ENCODE peak calls at places on chromosomes 12 and 14, in seven cellular contexts. One of them, this sample, is unnamed.

GRCh38 chr14:53432378-53432802 is 279.3 kb upstream of the DDHD1 start:
- DNase-seq in HFFc6: peak
- DNase-seq in GM12878: no peak
- DNase-seq in choroid plexus epithelial cell: peak
- DNase-seq in IMR-90: peak
- DNase-seq in progenitor cell of endocrine pancreas: no peak
- DNase-seq in H9: peak
- DNase-seq in this sample: peak

GRCh38 chr12:55703976-55704761 is 3.5 kb downstream of the ITGA7 start:
- DNase-seq in HFFc6: no peak
- DNase-seq in GM12878: no peak
- DNase-seq in choroid plexus epithelial cell: no peak
- DNase-seq in IMR-90: peak
- DNase-seq in progenitor cell of endocrine pancreas: no peak
- DNase-seq in H9: no peak
- DNase-seq in this sample: no peak

GRCh38 chr12:122345042-122345441 is 77.4 kb downstream of the CLIP1 start:
- DNase-seq in HFFc6: no peak
- DNase-seq in GM12878: no peak
- DNase-seq in choroid plexus epithelial cell: no peak
- DNase-seq in IMR-90: no peak
- DNase-seq in progenitor cell of endocrine pancreas: no peak
- DNase-seq in H9: no peak
- DNase-seq in this sample: no peak

GRCh38 chr12:101697930-101698781 is 716 bp downstream of the CHPT1 start:
- DNase-seq in HFFc6: no peak
- DNase-seq in GM12878: no peak
- DNase-seq in choroid plexus epithelial cell: peak
- DNase-seq in IMR-90: peak
- DNase-seq in progenitor cell of endocrine pancreas: no peak
- DNase-seq in H9: peak
- DNase-seq in this sample: peak

GRCh38 chr14:21095430-21096205 is 2.8 kb downstream of the ZNF219 start:
- DNase-seq in HFFc6: peak
- DNase-seq in GM12878: no peak
- DNase-seq in choroid plexus epithelial cell: peak
- DNase-seq in IMR-90: peak
- DNase-seq in progenitor cell of endocrine pancreas: no peak
- DNase-seq in H9: peak
- DNase-seq in this sample: no peak

GRCh38 chr14:104318558-104319488 is 180.4 kb downstream of the KIF26A start:
- DNase-seq in HFFc6: no peak
- DNase-seq in GM12878: no peak
- DNase-seq in choroid plexus epithelial cell: no peak
- DNase-seq in IMR-90: no peak
- DNase-seq in progenitor cell of endocrine pancreas: no peak
- DNase-seq in H9: no peak
- DNase-seq in this sample: peak

GRCh38 chr14:52443506-52443905 is 108.8 kb downstream of the TXNDC16 start:
- DNase-seq in HFFc6: peak
- DNase-seq in GM12878: no peak
- DNase-seq in choroid plexus epithelial cell: no peak
- DNase-seq in IMR-90: peak
- DNase-seq in progenitor cell of endocrine pancreas: no peak
- DNase-seq in H9: no peak
- DNase-seq in this sample: no peak

GRCh38 chr12:63862187-63863107 is 17.9 kb downstream of the SRGAP1 start:
- DNase-seq in HFFc6: peak
- DNase-seq in GM12878: no peak
- DNase-seq in choroid plexus epithelial cell: no peak
- DNase-seq in IMR-90: no peak
- DNase-seq in progenitor cell of endocrine pancreas: no peak
- DNase-seq in H9: no peak
- DNase-seq in this sample: no peak

GRCh38 chr12:59600174-59600573 is 4.3 kb downstream of the SLC16A7 start:
- DNase-seq in HFFc6: peak
- DNase-seq in GM12878: no peak
- DNase-seq in choroid plexus epithelial cell: no peak
- DNase-seq in IMR-90: peak
- DNase-seq in progenitor cell of endocrine pancreas: no peak
- DNase-seq in H9: no peak
- DNase-seq in this sample: no peak

GRCh38 chr12:3489057-3489456 is 1.9 kb upstream of the PRMT8 start:
- DNase-seq in HFFc6: no peak
- DNase-seq in GM12878: no peak
- DNase-seq in choroid plexus epithelial cell: peak
- DNase-seq in IMR-90: no peak
- DNase-seq in progenitor cell of endocrine pancreas: no peak
- DNase-seq in H9: no peak
- DNase-seq in this sample: no peak

GRCh38 chr12:56947633-56948535 is 9.5 kb downstream of the RDH16 start:
- DNase-seq in HFFc6: peak
- DNase-seq in GM12878: no peak
- DNase-seq in choroid plexus epithelial cell: peak
- DNase-seq in IMR-90: no peak
- DNase-seq in progenitor cell of endocrine pancreas: no peak
- DNase-seq in H9: no peak
- DNase-seq in this sample: no peak

GRCh38 chr12:51218607-51219161 is 822 bp upstream of the POU6F1 start:
- DNase-seq in HFFc6: no peak
- DNase-seq in GM12878: no peak
- DNase-seq in choroid plexus epithelial cell: no peak
- DNase-seq in IMR-90: no peak
- DNase-seq in progenitor cell of endocrine pancreas: peak
- DNase-seq in H9: peak
- DNase-seq in this sample: no peak

GRCh38 chr12:31308116-31308515 is 17.8 kb downstream of the SINHCAF start:
- DNase-seq in HFFc6: no peak
- DNase-seq in GM12878: no peak
- DNase-seq in choroid plexus epithelial cell: no peak
- DNase-seq in IMR-90: no peak
- DNase-seq in progenitor cell of endocrine pancreas: no peak
- DNase-seq in H9: no peak
- DNase-seq in this sample: no peak

GRCh38 chr14:98947911-98948595 is 323.9 kb downstream of the BCL11B start:
- DNase-seq in HFFc6: no peak
- DNase-seq in GM12878: no peak
- DNase-seq in choroid plexus epithelial cell: no peak
- DNase-seq in IMR-90: no peak
- DNase-seq in progenitor cell of endocrine pancreas: no peak
- DNase-seq in H9: no peak
- DNase-seq in this sample: no peak

GRCh38 chr12:21483531-21483930 is 17.9 kb downstream of the RECQL start:
- DNase-seq in HFFc6: no peak
- DNase-seq in GM12878: no peak
- DNase-seq in choroid plexus epithelial cell: no peak
- DNase-seq in IMR-90: no peak
- DNase-seq in progenitor cell of endocrine pancreas: no peak
- DNase-seq in H9: no peak
- DNase-seq in this sample: no peak

GRCh38 chr12:113886721-113887120 is 79.4 kb downstream of the RBM19 start:
- DNase-seq in HFFc6: no peak
- DNase-seq in GM12878: no peak
- DNase-seq in choroid plexus epithelial cell: no peak
- DNase-seq in IMR-90: no peak
- DNase-seq in progenitor cell of endocrine pancreas: no peak
- DNase-seq in H9: no peak
- DNase-seq in this sample: no peak

GRCh38 chr14:104383931-104384775 is 195.4 kb upstream of the C14orf180 start:
- DNase-seq in HFFc6: no peak
- DNase-seq in GM12878: no peak
- DNase-seq in choroid plexus epithelial cell: no peak
- DNase-seq in IMR-90: no peak
- DNase-seq in progenitor cell of endocrine pancreas: no peak
- DNase-seq in H9: no peak
- DNase-seq in this sample: no peak

GRCh38 chr14:28975084-28975483 is 208.5 kb downstream of the FOXG1 start:
- DNase-seq in HFFc6: no peak
- DNase-seq in GM12878: no peak
- DNase-seq in choroid plexus epithelial cell: peak
- DNase-seq in IMR-90: no peak
- DNase-seq in progenitor cell of endocrine pancreas: no peak
- DNase-seq in H9: peak
- DNase-seq in this sample: no peak

GRCh38 chr12:30164937-30165336 is 381.2 kb upstream of the TMTC1 start:
- DNase-seq in HFFc6: no peak
- DNase-seq in GM12878: no peak
- DNase-seq in choroid plexus epithelial cell: no peak
- DNase-seq in IMR-90: no peak
- DNase-seq in progenitor cell of endocrine pancreas: no peak
- DNase-seq in H9: no peak
- DNase-seq in this sample: no peak

GRCh38 chr12:95796225-95796981 is 5.8 kb upstream of the NTN4 start:
- DNase-seq in HFFc6: no peak
- DNase-seq in GM12878: no peak
- DNase-seq in choroid plexus epithelial cell: peak
- DNase-seq in IMR-90: no peak
- DNase-seq in progenitor cell of endocrine pancreas: no peak
- DNase-seq in H9: no peak
- DNase-seq in this sample: no peak

DNA sequence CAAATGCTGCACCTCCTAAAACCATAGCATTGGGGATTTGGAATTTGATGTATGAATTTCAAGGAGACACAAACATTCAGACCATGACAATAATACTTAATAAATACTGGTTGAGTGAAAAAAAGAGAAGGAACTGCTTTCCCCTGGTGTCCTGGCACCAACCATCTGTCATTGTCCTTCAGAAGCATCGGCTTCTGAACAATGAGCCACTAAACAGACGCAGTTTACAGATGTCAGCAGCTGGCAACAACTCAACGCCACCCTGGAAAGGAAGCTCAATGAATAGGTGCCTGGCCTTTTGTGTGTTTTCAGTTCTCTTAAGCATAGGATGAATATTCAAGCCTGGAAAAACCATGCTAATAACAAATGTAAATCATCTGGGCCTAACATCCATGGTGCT is 101.4 kb downstream of the WIF1 start:
- DNase-seq in HFFc6: no peak
- DNase-seq in GM12878: no peak
- DNase-seq in choroid plexus epithelial cell: no peak
- DNase-seq in IMR-90: no peak
- DNase-seq in progenitor cell of endocrine pancreas: no peak
- DNase-seq in H9: no peak
- DNase-seq in this sample: no peak
- TF ChIP-seq CTCF in HFFc6: no peak
- TF ChIP-seq CTCF in GM12878: no peak
- TF ChIP-seq CTCF in choroid plexus epithelial cell: no peak
- TF ChIP-seq CTCF in IMR-90: no peak
- TF ChIP-seq CTCF in progenitor cell of endocrine pancreas: no peak
- TF ChIP-seq CTCF in H9: no peak
- TF ChIP-seq CTCF in this sample: no peak

GRCh38 chr14:100374891-100375272 is 51.7 kb downstream of the SLC25A47 start:
- DNase-seq in HFFc6: no peak
- DNase-seq in GM12878: no peak
- DNase-seq in choroid plexus epithelial cell: peak
- DNase-seq in IMR-90: peak
- DNase-seq in progenitor cell of endocrine pancreas: no peak
- DNase-seq in H9: no peak
- DNase-seq in this sample: no peak

GRCh38 chr14:100374270-100374669 is 51.1 kb downstream of the SLC25A47 start:
- DNase-seq in HFFc6: no peak
- DNase-seq in GM12878: no peak
- DNase-seq in choroid plexus epithelial cell: no peak
- DNase-seq in IMR-90: no peak
- DNase-seq in progenitor cell of endocrine pancreas: no peak
- DNase-seq in H9: no peak
- DNase-seq in this sample: no peak

GRCh38 chr14:100375273-100375962 is 52.3 kb downstream of the SLC25A47 start:
- DNase-seq in HFFc6: peak
- DNase-seq in GM12878: peak
- DNase-seq in choroid plexus epithelial cell: peak
- DNase-seq in IMR-90: peak
- DNase-seq in progenitor cell of endocrine pancreas: no peak
- DNase-seq in H9: peak
- DNase-seq in this sample: peak

GRCh38 chr14:100375963-100376735 is 53.0 kb downstream of the SLC25A47 start:
- DNase-seq in HFFc6: peak
- DNase-seq in GM12878: peak
- DNase-seq in choroid plexus epithelial cell: peak
- DNase-seq in IMR-90: peak
- DNase-seq in progenitor cell of endocrine pancreas: peak
- DNase-seq in H9: peak
- DNase-seq in this sample: peak

GRCh38 chr14:100376751-100377171 is 53.6 kb downstream of the SLC25A47 start:
- DNase-seq in HFFc6: peak
- DNase-seq in GM12878: no peak
- DNase-seq in choroid plexus epithelial cell: no peak
- DNase-seq in IMR-90: peak
- DNase-seq in progenitor cell of endocrine pancreas: no peak
- DNase-seq in H9: no peak
- DNase-seq in this sample: peak
- TF ChIP-seq CTCF in HFFc6: peak
- TF ChIP-seq CTCF in GM12878: no peak
- TF ChIP-seq CTCF in choroid plexus epithelial cell: peak
- TF ChIP-seq CTCF in IMR-90: peak
- TF ChIP-seq CTCF in progenitor cell of endocrine pancreas: no peak
- TF ChIP-seq CTCF in H9: peak
- TF ChIP-seq CTCF in this sample: no peak

DNA sequence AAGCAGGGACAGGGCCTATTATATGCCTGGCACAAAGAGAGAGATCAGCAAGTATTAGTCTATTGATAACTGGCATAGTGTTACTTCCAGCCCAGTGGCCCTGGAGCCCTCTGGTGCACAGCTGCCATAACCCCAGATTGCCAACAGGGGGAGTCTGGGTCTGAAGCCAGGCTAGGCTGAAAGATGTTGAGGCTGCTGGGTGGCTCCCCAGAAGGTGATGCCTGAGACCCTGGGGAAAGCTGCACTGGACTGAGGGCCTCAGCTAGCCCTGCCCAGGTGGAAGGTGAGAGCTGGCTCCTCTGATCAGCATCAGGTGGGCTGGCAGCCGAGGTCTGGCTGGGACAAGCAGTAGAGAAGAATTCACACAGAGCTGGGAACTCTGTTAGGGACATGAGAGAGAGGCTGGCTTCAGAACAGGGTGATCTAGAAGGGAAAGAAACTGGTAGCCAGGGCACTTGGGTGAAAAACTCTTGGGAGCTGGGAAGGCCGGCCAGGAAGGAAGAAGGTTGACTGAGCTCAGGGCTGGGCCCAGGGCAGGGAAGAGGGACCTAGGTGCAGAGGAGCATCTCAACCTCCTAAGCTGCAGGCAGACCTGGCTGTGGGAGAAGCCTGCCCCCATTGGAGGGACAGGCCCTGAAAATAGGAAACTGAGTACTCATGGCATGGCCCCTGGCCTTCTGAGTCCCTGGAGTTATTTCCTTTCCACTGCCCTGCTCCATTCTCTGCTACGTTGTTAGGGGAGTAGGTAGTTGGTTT is 3.9 kb downstream of the GZMH start:
- DNase-seq in HFFc6: no peak
- DNase-seq in GM12878: no peak
- DNase-seq in choroid plexus epithelial cell: no peak
- DNase-seq in IMR-90: no peak
- DNase-seq in progenitor cell of endocrine pancreas: no peak
- DNase-seq in H9: peak
- DNase-seq in this sample: peak
- TF ChIP-seq CTCF in HFFc6: peak
- TF ChIP-seq CTCF in GM12878: peak
- TF ChIP-seq CTCF in choroid plexus epithelial cell: peak
- TF ChIP-seq CTCF in IMR-90: peak
- TF ChIP-seq CTCF in progenitor cell of endocrine pancreas: peak
- TF ChIP-seq CTCF in H9: peak
- TF ChIP-seq CTCF in this sample: peak

GRCh38 chr12:127893875-127894635 is 372.9 kb upstream of the TMEM132C start:
- DNase-seq in HFFc6: no peak
- DNase-seq in GM12878: no peak
- DNase-seq in choroid plexus epithelial cell: peak
- DNase-seq in IMR-90: no peak
- DNase-seq in progenitor cell of endocrine pancreas: no peak
- DNase-seq in H9: peak
- DNase-seq in this sample: no peak
- TF ChIP-seq CTCF in HFFc6: peak
- TF ChIP-seq CTCF in GM12878: peak
- TF ChIP-seq CTCF in choroid plexus epithelial cell: peak
- TF ChIP-seq CTCF in IMR-90: no peak
- TF ChIP-seq CTCF in progenitor cell of endocrine pancreas: peak
- TF ChIP-seq CTCF in H9: peak
- TF ChIP-seq CTCF in this sample: peak